ENCODE peak calls at places on chromosomes 6 and 20, in nine cellular contexts. One of them, this sample, is unnamed.

GRCh38 chr20:50590348-50590664 is 80.1 kb downstream of the PTPN1 start:
- DNase-seq in stimulated activated CD4-positive, alpha-beta T cell treated with anti-CD3 and anti-CD28 coated beads, TNF-alpha, amount 100 ng/mL, for 4 hours: no peak
- DNase-seq in thyroid gland: peak
- DNase-seq in OCI-M1: no peak
- DNase-seq in frontal cortex: no peak
- DNase-seq in iPS DF 6.9: no peak
- DNase-seq in HFFc6: no peak
- DNase-seq in activated T-cell treated with anti-CD3 and anti-CD28 coated beads for 1 hour: no peak
- DNase-seq in stimulated activated CD8-positive, alpha-beta memory T cell treated with anti-CD3 and anti-CD28 coated beads, Interleukin-7, amount 100 ng/mL, for 4 hours: no peak
- DNase-seq in this sample: no peak

GRCh38 chr20:3590164-3590563 is 73.0 kb downstream of the GFRA4 start:
- DNase-seq in stimulated activated CD8-positive, alpha-beta memory T cell treated with anti-CD3 and anti-CD28 coated beads, Interleukin-7, amount 100 ng/mL, for 4 hours: no peak
- DNase-seq in frontal cortex: no peak
- DNase-seq in iPS DF 6.9: no peak
- DNase-seq in activated T-cell treated with anti-CD3 and anti-CD28 coated beads for 1 hour: no peak
- DNase-seq in OCI-M1: no peak
- DNase-seq in HFFc6: no peak
- DNase-seq in stimulated activated CD4-positive, alpha-beta T cell treated with anti-CD3 and anti-CD28 coated beads, TNF-alpha, amount 100 ng/mL, for 4 hours: no peak
- DNase-seq in thyroid gland: no peak
- DNase-seq in this sample: no peak

GRCh38 chr20:63055575-63056235 is 48.9 kb upstream of the BHLHE23 start:
- DNase-seq in stimulated activated CD4-positive, alpha-beta T cell treated with anti-CD3 and anti-CD28 coated beads, TNF-alpha, amount 100 ng/mL, for 4 hours: no peak
- DNase-seq in OCI-M1: no peak
- DNase-seq in thyroid gland: no peak
- DNase-seq in stimulated activated CD8-positive, alpha-beta memory T cell treated with anti-CD3 and anti-CD28 coated beads, Interleukin-7, amount 100 ng/mL, for 4 hours: no peak
- DNase-seq in HFFc6: no peak
- DNase-seq in frontal cortex: no peak
- DNase-seq in activated T-cell treated with anti-CD3 and anti-CD28 coated beads for 1 hour: no peak
- DNase-seq in iPS DF 6.9: no peak
- DNase-seq in this sample: peak

GRCh38 chr6:26097268-26097875 is 10.1 kb downstream of the HFE start:
- DNase-seq in HFFc6: peak
- DNase-seq in frontal cortex: peak
- DNase-seq in activated T-cell treated with anti-CD3 and anti-CD28 coated beads for 1 hour: peak
- DNase-seq in thyroid gland: peak
- DNase-seq in OCI-M1: peak
- DNase-seq in iPS DF 6.9: no peak
- DNase-seq in stimulated activated CD8-positive, alpha-beta memory T cell treated with anti-CD3 and anti-CD28 coated beads, Interleukin-7, amount 100 ng/mL, for 4 hours: peak
- DNase-seq in stimulated activated CD4-positive, alpha-beta T cell treated with anti-CD3 and anti-CD28 coated beads, TNF-alpha, amount 100 ng/mL, for 4 hours: peak
- DNase-seq in this sample: no peak

GRCh38 chr6:33955566-33955965 is 151.8 kb upstream of the MLN start:
- DNase-seq in iPS DF 6.9: no peak
- DNase-seq in thyroid gland: no peak
- DNase-seq in stimulated activated CD4-positive, alpha-beta T cell treated with anti-CD3 and anti-CD28 coated beads, TNF-alpha, amount 100 ng/mL, for 4 hours: no peak
- DNase-seq in stimulated activated CD8-positive, alpha-beta memory T cell treated with anti-CD3 and anti-CD28 coated beads, Interleukin-7, amount 100 ng/mL, for 4 hours: no peak
- DNase-seq in OCI-M1: no peak
- DNase-seq in activated T-cell treated with anti-CD3 and anti-CD28 coated beads for 1 hour: no peak
- DNase-seq in HFFc6: no peak
- DNase-seq in frontal cortex: no peak
- DNase-seq in this sample: peak

GRCh38 chr6:80523531-80523970 is 417.1 kb downstream of the BCKDHB start:
- DNase-seq in thyroid gland: peak
- DNase-seq in frontal cortex: no peak
- DNase-seq in stimulated activated CD4-positive, alpha-beta T cell treated with anti-CD3 and anti-CD28 coated beads, TNF-alpha, amount 100 ng/mL, for 4 hours: no peak
- DNase-seq in HFFc6: no peak
- DNase-seq in iPS DF 6.9: peak
- DNase-seq in activated T-cell treated with anti-CD3 and anti-CD28 coated beads for 1 hour: no peak
- DNase-seq in stimulated activated CD8-positive, alpha-beta memory T cell treated with anti-CD3 and anti-CD28 coated beads, Interleukin-7, amount 100 ng/mL, for 4 hours: no peak
- DNase-seq in OCI-M1: no peak
- DNase-seq in this sample: peak

GRCh38 chr20:38156888-38157634 is 8.0 kb downstream of the TGM2 start:
- DNase-seq in activated T-cell treated with anti-CD3 and anti-CD28 coated beads for 1 hour: no peak
- DNase-seq in HFFc6: no peak
- DNase-seq in iPS DF 6.9: no peak
- DNase-seq in stimulated activated CD8-positive, alpha-beta memory T cell treated with anti-CD3 and anti-CD28 coated beads, Interleukin-7, amount 100 ng/mL, for 4 hours: no peak
- DNase-seq in OCI-M1: no peak
- DNase-seq in thyroid gland: peak
- DNase-seq in stimulated activated CD4-positive, alpha-beta T cell treated with anti-CD3 and anti-CD28 coated beads, TNF-alpha, amount 100 ng/mL, for 4 hours: no peak
- DNase-seq in frontal cortex: no peak
- DNase-seq in this sample: peak

GRCh38 chr20:24751551-24751950 is 197.5 kb upstream of the CST7 start:
- DNase-seq in frontal cortex: no peak
- DNase-seq in stimulated activated CD8-positive, alpha-beta memory T cell treated with anti-CD3 and anti-CD28 coated beads, Interleukin-7, amount 100 ng/mL, for 4 hours: no peak
- DNase-seq in iPS DF 6.9: no peak
- DNase-seq in HFFc6: no peak
- DNase-seq in stimulated activated CD4-positive, alpha-beta T cell treated with anti-CD3 and anti-CD28 coated beads, TNF-alpha, amount 100 ng/mL, for 4 hours: no peak
- DNase-seq in thyroid gland: no peak
- DNase-seq in OCI-M1: no peak
- DNase-seq in activated T-cell treated with anti-CD3 and anti-CD28 coated beads for 1 hour: no peak
- DNase-seq in this sample: no peak

GRCh38 chr20:33897313-33897912 is 86.3 kb downstream of the CHMP4B start:
- DNase-seq in stimulated activated CD4-positive, alpha-beta T cell treated with anti-CD3 and anti-CD28 coated beads, TNF-alpha, amount 100 ng/mL, for 4 hours: no peak
- DNase-seq in frontal cortex: no peak
- DNase-seq in activated T-cell treated with anti-CD3 and anti-CD28 coated beads for 1 hour: no peak
- DNase-seq in OCI-M1: peak
- DNase-seq in stimulated activated CD8-positive, alpha-beta memory T cell treated with anti-CD3 and anti-CD28 coated beads, Interleukin-7, amount 100 ng/mL, for 4 hours: no peak
- DNase-seq in iPS DF 6.9: no peak
- DNase-seq in thyroid gland: no peak
- DNase-seq in HFFc6: no peak
- DNase-seq in this sample: no peak

GRCh38 chr6:113674075-113674474 is 183.1 kb upstream of the MARCKS start:
- DNase-seq in OCI-M1: no peak
- DNase-seq in activated T-cell treated with anti-CD3 and anti-CD28 coated beads for 1 hour: no peak
- DNase-seq in frontal cortex: no peak
- DNase-seq in thyroid gland: peak
- DNase-seq in stimulated activated CD4-positive, alpha-beta T cell treated with anti-CD3 and anti-CD28 coated beads, TNF-alpha, amount 100 ng/mL, for 4 hours: no peak
- DNase-seq in HFFc6: no peak
- DNase-seq in iPS DF 6.9: no peak
- DNase-seq in stimulated activated CD8-positive, alpha-beta memory T cell treated with anti-CD3 and anti-CD28 coated beads, Interleukin-7, amount 100 ng/mL, for 4 hours: no peak
- DNase-seq in this sample: no peak

GRCh38 chr6:136326038-136326561 is 36.5 kb upstream of the BCLAF1 start:
- DNase-seq in HFFc6: no peak
- DNase-seq in frontal cortex: no peak
- DNase-seq in OCI-M1: peak
- DNase-seq in stimulated activated CD4-positive, alpha-beta T cell treated with anti-CD3 and anti-CD28 coated beads, TNF-alpha, amount 100 ng/mL, for 4 hours: no peak
- DNase-seq in thyroid gland: peak
- DNase-seq in iPS DF 6.9: no peak
- DNase-seq in stimulated activated CD8-positive, alpha-beta memory T cell treated with anti-CD3 and anti-CD28 coated beads, Interleukin-7, amount 100 ng/mL, for 4 hours: no peak
- DNase-seq in activated T-cell treated with anti-CD3 and anti-CD28 coated beads for 1 hour: no peak
- DNase-seq in this sample: no peak

GRCh38 chr6:6730831-6731230 is 142.3 kb downstream of the LY86 start:
- DNase-seq in frontal cortex: no peak
- DNase-seq in OCI-M1: no peak
- DNase-seq in HFFc6: peak
- DNase-seq in stimulated activated CD8-positive, alpha-beta memory T cell treated with anti-CD3 and anti-CD28 coated beads, Interleukin-7, amount 100 ng/mL, for 4 hours: no peak
- DNase-seq in activated T-cell treated with anti-CD3 and anti-CD28 coated beads for 1 hour: no peak
- DNase-seq in iPS DF 6.9: no peak
- DNase-seq in thyroid gland: no peak
- DNase-seq in stimulated activated CD4-positive, alpha-beta T cell treated with anti-CD3 and anti-CD28 coated beads, TNF-alpha, amount 100 ng/mL, for 4 hours: no peak
- DNase-seq in this sample: peak

GRCh38 chr6:6736753-6737654 is 148.5 kb downstream of the LY86 start:
- DNase-seq in stimulated activated CD8-positive, alpha-beta memory T cell treated with anti-CD3 and anti-CD28 coated beads, Interleukin-7, amount 100 ng/mL, for 4 hours: no peak
- DNase-seq in OCI-M1: peak
- DNase-seq in iPS DF 6.9: no peak
- DNase-seq in frontal cortex: no peak
- DNase-seq in stimulated activated CD4-positive, alpha-beta T cell treated with anti-CD3 and anti-CD28 coated beads, TNF-alpha, amount 100 ng/mL, for 4 hours: no peak
- DNase-seq in activated T-cell treated with anti-CD3 and anti-CD28 coated beads for 1 hour: no peak
- DNase-seq in HFFc6: peak
- DNase-seq in thyroid gland: no peak
- DNase-seq in this sample: peak

GRCh38 chr6:12363651-12364381 is 73.7 kb downstream of the EDN1 start:
- DNase-seq in activated T-cell treated with anti-CD3 and anti-CD28 coated beads for 1 hour: no peak
- DNase-seq in thyroid gland: no peak
- DNase-seq in iPS DF 6.9: no peak
- DNase-seq in HFFc6: no peak
- DNase-seq in stimulated activated CD4-positive, alpha-beta T cell treated with anti-CD3 and anti-CD28 coated beads, TNF-alpha, amount 100 ng/mL, for 4 hours: no peak
- DNase-seq in stimulated activated CD8-positive, alpha-beta memory T cell treated with anti-CD3 and anti-CD28 coated beads, Interleukin-7, amount 100 ng/mL, for 4 hours: no peak
- DNase-seq in frontal cortex: no peak
- DNase-seq in OCI-M1: peak
- DNase-seq in this sample: no peak

GRCh38 chr6:84280030-84280429 is 52.6 kb upstream of the CEP162 start:
- DNase-seq in activated T-cell treated with anti-CD3 and anti-CD28 coated beads for 1 hour: no peak
- DNase-seq in HFFc6: peak
- DNase-seq in frontal cortex: no peak
- DNase-seq in iPS DF 6.9: no peak
- DNase-seq in thyroid gland: no peak
- DNase-seq in stimulated activated CD8-positive, alpha-beta memory T cell treated with anti-CD3 and anti-CD28 coated beads, Interleukin-7, amount 100 ng/mL, for 4 hours: no peak
- DNase-seq in stimulated activated CD4-positive, alpha-beta T cell treated with anti-CD3 and anti-CD28 coated beads, TNF-alpha, amount 100 ng/mL, for 4 hours: no peak
- DNase-seq in OCI-M1: no peak
- DNase-seq in this sample: no peak

GRCh38 chr6:88870728-88871330 is 92.6 kb downstream of the RNGTT start:
- DNase-seq in OCI-M1: peak
- DNase-seq in HFFc6: peak
- DNase-seq in iPS DF 6.9: peak
- DNase-seq in stimulated activated CD8-positive, alpha-beta memory T cell treated with anti-CD3 and anti-CD28 coated beads, Interleukin-7, amount 100 ng/mL, for 4 hours: no peak
- DNase-seq in thyroid gland: peak
- DNase-seq in frontal cortex: peak
- DNase-seq in stimulated activated CD4-positive, alpha-beta T cell treated with anti-CD3 and anti-CD28 coated beads, TNF-alpha, amount 100 ng/mL, for 4 hours: peak
- DNase-seq in activated T-cell treated with anti-CD3 and anti-CD28 coated beads for 1 hour: peak
- DNase-seq in this sample: no peak

GRCh38 chr6:144007779-144008500 is at the start of gene PLAGL1:
- DNase-seq in stimulated activated CD4-positive, alpha-beta T cell treated with anti-CD3 and anti-CD28 coated beads, TNF-alpha, amount 100 ng/mL, for 4 hours: no peak
- DNase-seq in HFFc6: peak
- DNase-seq in frontal cortex: peak
- DNase-seq in iPS DF 6.9: no peak
- DNase-seq in activated T-cell treated with anti-CD3 and anti-CD28 coated beads for 1 hour: no peak
- DNase-seq in OCI-M1: peak
- DNase-seq in stimulated activated CD8-positive, alpha-beta memory T cell treated with anti-CD3 and anti-CD28 coated beads, Interleukin-7, amount 100 ng/mL, for 4 hours: peak
- DNase-seq in thyroid gland: peak
- DNase-seq in this sample: peak